ENCODE peak calls at places on chromosomes 12 and 14, in four cellular contexts. One of them, this sample, is unnamed.

GRCh38 chr12:62928632-62929031 is 6.3 kb downstream of the PPM1H start:
- DNase-seq in gastrocnemius medialis: no peak
- DNase-seq in astrocyte: no peak
- DNase-seq in GM12865: no peak
- DNase-seq in this sample: no peak

GRCh38 chr14:21313512-21313911 is 33.6 kb downstream of the RPGRIP1 start:
- DNase-seq in gastrocnemius medialis: no peak
- DNase-seq in astrocyte: no peak
- DNase-seq in GM12865: no peak
- DNase-seq in this sample: no peak

GRCh38 chr14:92382677-92383076 is 59.7 kb downstream of the SLC24A4 start:
- DNase-seq in GM12865: no peak
- DNase-seq in gastrocnemius medialis: no peak
- DNase-seq in astrocyte: no peak
- DNase-seq in this sample: no peak

GRCh38 chr14:20681348-20682126 is 2.8 kb upstream of the RNASE4 start:
- DNase-seq in GM12865: peak
- DNase-seq in astrocyte: peak
- DNase-seq in gastrocnemius medialis: peak
- DNase-seq in this sample: no peak

GRCh38 chr14:34548472-34548981 is 9.0 kb upstream of the EAPP start:
- DNase-seq in gastrocnemius medialis: no peak
- DNase-seq in astrocyte: no peak
- DNase-seq in GM12865: no peak
- DNase-seq in this sample: no peak

GRCh38 chr12:754238-754816 is 1.9 kb downstream of the WNK1 start:
- DNase-seq in astrocyte: no peak
- DNase-seq in gastrocnemius medialis: peak
- DNase-seq in GM12865: peak
- DNase-seq in this sample: peak

GRCh38 chr12:89775336-89776005 is 66.8 kb upstream of the ATP2B1 start:
- DNase-seq in astrocyte: peak
- DNase-seq in GM12865: no peak
- DNase-seq in gastrocnemius medialis: no peak
- DNase-seq in this sample: no peak

GRCh38 chr12:76025601-76026575 is 5.7 kb downstream of the PHLDA1 start:
- DNase-seq in gastrocnemius medialis: no peak
- DNase-seq in astrocyte: peak
- DNase-seq in GM12865: no peak
- DNase-seq in this sample: peak

GRCh38 chr12:104637616-104638015 is 180.9 kb downstream of the CHST11 start:
- DNase-seq in astrocyte: no peak
- DNase-seq in gastrocnemius medialis: no peak
- DNase-seq in GM12865: no peak
- DNase-seq in this sample: no peak

GRCh38 chr12:32586390-32586789 is 92.7 kb upstream of the DNM1L start:
- DNase-seq in gastrocnemius medialis: no peak
- DNase-seq in astrocyte: peak
- DNase-seq in GM12865: no peak
- DNase-seq in this sample: no peak

GRCh38 chr14:30906752-30907658 is 32.6 kb downstream of the COCH start:
- DNase-seq in astrocyte: no peak
- DNase-seq in gastrocnemius medialis: no peak
- DNase-seq in GM12865: peak
- DNase-seq in this sample: no peak

GRCh38 chr12:94111290-94111689 is 37.1 kb upstream of the PLXNC1 start:
- DNase-seq in gastrocnemius medialis: no peak
- DNase-seq in astrocyte: no peak
- DNase-seq in GM12865: no peak
- DNase-seq in this sample: no peak

GRCh38 chr12:113359939-113360748 is 1.8 kb downstream of the PLBD2 start:
- DNase-seq in gastrocnemius medialis: no peak
- DNase-seq in GM12865: no peak
- DNase-seq in astrocyte: no peak
- DNase-seq in this sample: no peak
- TF ChIP-seq CTCF in gastrocnemius medialis: no peak
- TF ChIP-seq CTCF in GM12865: no peak
- TF ChIP-seq CTCF in astrocyte: no peak
- TF ChIP-seq CTCF in this sample: peak

GRCh38 chr14:59481407-59482119 is 2.6 kb downstream of the L3HYPDH start:
- DNase-seq in gastrocnemius medialis: no peak
- DNase-seq in astrocyte: peak
- DNase-seq in GM12865: no peak
- DNase-seq in this sample: no peak
- H3K4me3 ChIP-seq in gastrocnemius medialis: no peak
- H3K4me3 ChIP-seq in astrocyte: peak
- H3K4me3 ChIP-seq in GM12865: peak
- H3K4me3 ChIP-seq in this sample: no peak

GRCh38 chr12:111597731-111598636 is 1.1 kb downstream of the ATXN2 start:
- DNase-seq in gastrocnemius medialis: peak
- DNase-seq in GM12865: peak
- DNase-seq in astrocyte: no peak
- DNase-seq in this sample: peak

GRCh38 chr12:111600296-111600562 is 1.1 kb upstream of the ATXN2 start:
- DNase-seq in GM12865: no peak
- DNase-seq in gastrocnemius medialis: no peak
- DNase-seq in astrocyte: no peak
- DNase-seq in this sample: no peak

GRCh38 chr12:111596985-111597730 is 2.0 kb downstream of the ATXN2 start:
- DNase-seq in GM12865: peak
- DNase-seq in gastrocnemius medialis: peak
- DNase-seq in astrocyte: peak
- DNase-seq in this sample: peak

GRCh38 chr12:111598637-111599458 is at the start of gene ATXN2:
- DNase-seq in astrocyte: no peak
- DNase-seq in GM12865: no peak
- DNase-seq in gastrocnemius medialis: peak
- DNase-seq in this sample: peak

DNA sequence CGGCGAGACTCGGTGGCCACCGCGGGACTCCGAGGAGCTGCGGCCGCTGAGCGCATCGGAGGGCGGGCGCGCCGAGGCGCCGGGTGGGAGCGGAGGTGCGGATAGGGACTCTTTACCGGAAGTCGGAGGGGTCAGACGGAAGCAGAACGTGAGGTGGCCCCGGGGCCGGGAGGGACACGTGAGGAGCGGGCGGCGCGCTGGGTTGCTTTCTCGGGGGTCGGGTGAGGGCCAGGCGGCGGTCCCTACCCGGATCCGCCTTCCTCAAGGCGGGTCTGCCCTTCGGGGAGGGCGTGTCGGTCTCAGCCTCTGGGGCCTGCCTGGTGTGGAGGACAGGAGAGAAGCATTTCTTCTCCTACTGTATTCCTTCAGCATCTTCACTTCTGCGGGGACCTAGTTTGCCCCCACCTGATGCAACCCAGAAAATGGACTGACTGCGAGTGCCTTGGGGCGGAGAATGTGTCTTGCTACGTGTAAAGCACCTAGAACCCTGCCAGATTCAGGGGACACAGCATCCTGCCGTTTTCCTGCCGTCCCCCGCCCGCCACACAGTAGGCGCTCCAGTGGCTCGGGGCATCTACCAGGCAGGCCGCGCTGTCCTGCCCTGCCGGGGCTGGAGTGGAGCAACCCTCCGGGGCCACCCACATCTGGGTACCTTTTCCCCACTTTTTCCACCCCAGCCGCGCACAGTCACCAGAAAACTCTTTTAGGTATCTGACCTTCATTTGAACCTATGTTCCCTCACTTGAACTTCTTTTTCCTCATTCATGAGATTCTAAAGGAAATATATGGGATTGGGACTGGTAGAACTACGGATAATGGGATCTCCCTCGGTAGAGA is 562 bp upstream of the ATXN2 start:
- DNase-seq in astrocyte: peak
- DNase-seq in gastrocnemius medialis: peak
- DNase-seq in GM12865: peak
- DNase-seq in this sample: peak
- TF ChIP-seq CTCF in astrocyte: no peak
- TF ChIP-seq CTCF in gastrocnemius medialis: no peak
- TF ChIP-seq CTCF in GM12865: no peak
- TF ChIP-seq CTCF in this sample: no peak

GRCh38 chr12:25712169-25712568 is 159.1 kb upstream of the LMNTD1 start:
- DNase-seq in GM12865: peak
- DNase-seq in gastrocnemius medialis: no peak
- DNase-seq in astrocyte: no peak
- DNase-seq in this sample: no peak

GRCh38 chr12:25710149-25710548 is 157.1 kb upstream of the LMNTD1 start:
- DNase-seq in GM12865: no peak
- DNase-seq in astrocyte: no peak
- DNase-seq in gastrocnemius medialis: no peak
- DNase-seq in this sample: no peak

GRCh38 chr12:25705256-25705655 is 152.2 kb upstream of the LMNTD1 start:
- DNase-seq in GM12865: no peak
- DNase-seq in gastrocnemius medialis: no peak
- DNase-seq in astrocyte: no peak
- DNase-seq in this sample: no peak

GRCh38 chr12:25707056-25707455 is 154.0 kb upstream of the LMNTD1 start:
- DNase-seq in astrocyte: no peak
- DNase-seq in gastrocnemius medialis: no peak
- DNase-seq in GM12865: no peak
- DNase-seq in this sample: no peak

GRCh38 chr12:25708661-25709060 is 155.6 kb upstream of the LMNTD1 start:
- DNase-seq in gastrocnemius medialis: no peak
- DNase-seq in astrocyte: no peak
- DNase-seq in GM12865: no peak
- DNase-seq in this sample: no peak
- H3K4me3 ChIP-seq in gastrocnemius medialis: no peak
- H3K4me3 ChIP-seq in astrocyte: no peak
- H3K4me3 ChIP-seq in GM12865: no peak
- H3K4me3 ChIP-seq in this sample: no peak

DNA sequence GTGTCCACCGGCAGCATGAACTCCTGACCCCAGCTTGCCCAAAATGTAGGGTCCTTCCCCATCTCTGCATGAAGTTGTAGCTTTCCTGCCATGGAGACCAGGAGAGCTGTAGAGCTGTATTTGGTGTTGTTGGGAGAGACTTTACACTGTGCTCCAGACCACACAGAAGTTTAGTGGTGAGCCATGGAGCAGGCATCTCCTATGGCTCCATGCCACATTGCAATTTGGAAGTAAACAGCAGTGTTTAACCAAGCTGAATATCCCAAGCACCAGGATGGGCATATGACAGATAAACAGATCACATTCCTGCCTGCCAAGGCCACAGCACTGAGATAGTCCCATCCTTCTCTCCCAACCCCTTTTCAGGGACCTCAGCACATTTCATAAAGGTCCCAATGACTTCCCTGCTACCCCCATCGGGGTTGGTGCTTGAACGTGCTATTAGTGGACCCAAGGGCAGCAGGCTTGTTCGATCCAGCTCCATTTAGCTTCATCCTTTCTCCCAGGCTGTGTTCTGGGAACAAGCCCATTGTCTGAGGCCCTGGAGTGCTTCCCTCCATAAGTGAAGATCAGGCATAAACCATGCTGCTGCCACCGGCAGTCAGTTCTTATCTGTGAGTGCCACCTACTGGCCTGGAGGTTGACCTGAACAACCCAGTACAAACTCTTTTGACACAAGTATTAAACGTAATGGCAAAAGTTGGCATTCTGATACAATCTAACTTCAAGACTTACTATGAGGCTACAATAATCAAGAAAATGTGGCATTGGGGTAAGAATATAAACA is 172.3 kb upstream of the ATXN7L3B start:
- DNase-seq in gastrocnemius medialis: no peak
- DNase-seq in astrocyte: peak
- DNase-seq in GM12865: peak
- DNase-seq in this sample: peak
- TF ChIP-seq CTCF in gastrocnemius medialis: no peak
- TF ChIP-seq CTCF in astrocyte: peak
- TF ChIP-seq CTCF in GM12865: peak
- TF ChIP-seq CTCF in this sample: peak